ENCODE peak calls at places on chromosomes 5 and 9, in six cellular contexts. B, S, X, H, W and T are unnamed samples.

GRCh38 chr9:129822825-129823162 is 1.1 kb downstream of the TOR1A start:
- DNase-seq in B (no peak), S (peak), X (no peak), H (no peak), W (no peak), T (no peak)

GRCh38 chr9:28289732-28290131 is 716.5 kb upstream of the C9orf72 start:
- DNase-seq in B (no peak), S (no peak), X (no peak), H (no peak), W (no peak), T (no peak)

GRCh38 chr5:176733586-176734262 is 76.6 kb upstream of the UNC5A start:
- DNase-seq in B (no peak), S (no peak), X (no peak), H (no peak), W (no peak), T (no peak)

GRCh38 chr5:148179234-148179824 is 11.0 kb downstream of the SPINK14 start:
- DNase-seq in B (no peak), S (peak), X (peak), H (no peak), W (peak), T (peak)

GRCh38 chr5:33238826-33239670 is 201.7 kb upstream of the TARS1 start:
- DNase-seq in B (no peak), S (peak), X (no peak), H (no peak), W (peak), T (no peak)

GRCh38 chr9:123346826-123347225 is 9.2 kb upstream of the CRB2 start:
- DNase-seq in B (no peak), S (no peak), X (no peak), H (no peak), W (no peak), T (no peak)

GRCh38 chr5:115977988-115978387 is 15.7 kb downstream of the LVRN start:
- DNase-seq in B (no peak), S (peak), X (peak), H (peak), W (peak), T (no peak)

GRCh38 chr9:35726876-35727438 is 5.0 kb downstream of the TLN1 start:
- DNase-seq in B (no peak), S (peak), X (no peak), H (no peak), W (peak), T (peak)

GRCh38 chr5:154285661-154286408 is 95.3 kb downstream of the GALNT10 start:
- DNase-seq in B (no peak), S (peak), X (no peak), H (no peak), W (peak), T (no peak)

GRCh38 chr9:111645806-111646205 is 14.7 kb downstream of the DNAJC25 start:
- DNase-seq in B (no peak), S (peak), X (no peak), H (no peak), W (no peak), T (no peak)

GRCh38 chr5:118561235-118561634 is 427.1 kb downstream of the DTWD2 start:
- DNase-seq in B (no peak), S (no peak), X (no peak), H (no peak), W (no peak), T (no peak)

GRCh38 chr5:41869150-41869738 is 981 bp downstream of the OXCT1 start:
- DNase-seq in B (no peak), S (peak), X (peak), H (peak), W (peak), T (peak)

GRCh38 chr9:89354471-89354870 is 36.2 kb downstream of the SECISBP2 start:
- DNase-seq in B (no peak), S (no peak), X (no peak), H (no peak), W (no peak), T (no peak)

GRCh38 chr5:82387041-82387818 is 109.1 kb upstream of the RPS23 start:
- DNase-seq in B (no peak), S (peak), X (no peak), H (no peak), W (peak), T (no peak)

GRCh38 chr5:142845402-142845901 is 75.3 kb downstream of the ARHGAP26 start:
- DNase-seq in B (no peak), S (no peak), X (no peak), H (no peak), W (no peak), T (no peak)

GRCh38 chr9:133237271-133237731 is 28.3 kb upstream of the OBP2B start:
- DNase-seq in B (no peak), S (peak), X (no peak), H (no peak), W (peak), T (no peak)

GRCh38 chr5:176400382-176401156 is 12.0 kb downstream of the HIGD2A start:
- DNase-seq in B (no peak), S (no peak), X (no peak), H (no peak), W (no peak), T (no peak)

GRCh38 chr5:138968601-138969000 is 93.5 kb upstream of the LRRTM2 start:
- DNase-seq in B (no peak), S (no peak), X (no peak), H (no peak), W (no peak), T (no peak)

GRCh38 chr9:127927457-127928231 is 2.9 kb downstream of the PIP5KL1 start:
- DNase-seq in B (peak), S (no peak), X (no peak), H (no peak), W (no peak), T (no peak)

GRCh38 chr5:179759961-179760541 is 27.4 kb downstream of the MAML1 start:
- DNase-seq in B (peak), S (no peak), X (no peak), H (no peak), W (no peak), T (no peak)

GRCh38 chr5:44388504-44389409 is 463 bp downstream of the FGF10 start:
- DNase-seq in B (no peak), S (peak), X (no peak), H (no peak), W (no peak), T (no peak)